ENCODE peak calls at places on chromosomes 4 and X, in six cellular contexts. O, A, M, R, X and F are unnamed samples.

GRCh38 chrX:19794690-19795089 is 92.7 kb downstream of the SH3KBP1 start:
- DNase-seq in O (no peak), A (no peak), M (no peak), R (no peak), X (no peak), F (no peak)

GRCh38 chr4:184548651-184549341 is 74.4 kb upstream of the IRF2 start:
- DNase-seq in O (peak), A (no peak), M (no peak), R (no peak), X (peak), F (no peak)

GRCh38 chrX:40105791-40106676 is 8.3 kb upstream of the BCOR start:
- DNase-seq in O (peak), A (peak), M (no peak), R (peak), X (no peak), F (no peak)

GRCh38 chrX:35890699-35891098 is 28.8 kb upstream of the CFAP47 start:
- DNase-seq in O (peak), A (peak), M (no peak), R (peak), X (peak), F (no peak)

GRCh38 chrX:23616361-23616760 is 50.9 kb upstream of the PRDX4 start:
- DNase-seq in O (no peak), A (peak), M (no peak), R (peak), X (peak), F (no peak)

GRCh38 chr4:150006197-150006596 is 72.0 kb upstream of the DCLK2 start:
- DNase-seq in O (no peak), A (no peak), M (no peak), R (no peak), X (no peak), F (no peak)

GRCh38 chr4:118034061-118034785 is at the start of gene NDST3:
- DNase-seq in O (peak), A (peak), M (no peak), R (no peak), X (peak), F (peak)

GRCh38 chrX:54891573-54891972 is 29.1 kb upstream of the TRO start:
- DNase-seq in O (no peak), A (peak), M (no peak), R (peak), X (peak), F (peak)

GRCh38 chrX:137565921-137566745 is at the start of gene ZIC3:
- DNase-seq in O (peak), A (peak), M (no peak), R (no peak), X (no peak), F (no peak)

GRCh38 chrX:6968231-6968630 is 179.3 kb upstream of the STS start:
- DNase-seq in O (no peak), A (no peak), M (no peak), R (no peak), X (no peak), F (no peak)

GRCh38 chrX:16838202-16839066 is 31.7 kb downstream of the RBBP7 start:
- DNase-seq in O (no peak), A (no peak), M (no peak), R (no peak), X (no peak), F (no peak)

GRCh38 chr4:174554329-174554728 is 32.0 kb upstream of the HPGD start:
- DNase-seq in O (no peak), A (no peak), M (no peak), R (no peak), X (no peak), F (no peak)

GRCh38 chr4:114108869-114109268 is 129.4 kb upstream of the ARSJ start:
- DNase-seq in O (no peak), A (peak), M (peak), R (no peak), X (peak), F (peak)

GRCh38 chr4:91936301-91936700 is 367.5 kb upstream of the GRID2 start:
- DNase-seq in O (no peak), A (no peak), M (no peak), R (no peak), X (no peak), F (no peak)

GRCh38 chr4:107564326-107564725 is 155.7 kb downstream of the PAPSS1 start:
- DNase-seq in O (no peak), A (no peak), M (no peak), R (no peak), X (no peak), F (no peak)

GRCh38 chr4:4426511-4427477 is 39.9 kb downstream of the NSG1 start:
- DNase-seq in O (peak), A (no peak), M (no peak), R (no peak), X (no peak), F (no peak)

GRCh38 chr4:153722036-153722435 is 37.8 kb downstream of the RNF175 start:
- DNase-seq in O (no peak), A (no peak), M (no peak), R (no peak), X (no peak), F (no peak)

GRCh38 chrX:19347916-19348315 is 4.2 kb downstream of the PDHA1 start:
- DNase-seq in O (no peak), A (no peak), M (no peak), R (no peak), X (no peak), F (no peak)

GRCh38 chr4:187619319-187619718 is 376.3 kb upstream of the ZFP42 start:
- DNase-seq in O (no peak), A (no peak), M (no peak), R (no peak), X (no peak), F (no peak)
- TF ChIP-seq RAD21 in O (no peak), A (no peak), M (no peak), R (no peak), X (no peak), F (no peak)

DNA sequence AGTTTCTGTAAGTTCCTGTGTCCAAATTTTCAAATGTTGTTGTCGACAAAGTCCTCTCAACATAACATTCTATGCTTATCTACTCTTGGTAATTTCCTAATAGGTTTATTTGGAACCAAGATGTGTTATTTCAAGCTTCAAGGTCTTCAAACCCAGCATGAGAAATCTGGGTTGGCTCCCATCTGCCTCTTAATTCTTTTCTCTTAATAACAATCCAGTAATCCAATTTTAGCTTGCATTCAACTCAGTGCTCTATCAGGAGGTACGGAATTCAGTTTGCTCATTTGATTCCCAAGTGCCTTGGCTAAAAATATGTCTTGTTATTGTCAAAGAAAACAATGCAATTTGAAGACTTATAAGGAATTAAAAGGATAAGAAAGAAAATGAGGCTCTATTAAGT is 235.5 kb upstream of the MID1 start:
- DNase-seq in O (no peak), A (no peak), M (no peak), R (no peak), X (no peak), F (no peak)
- TF ChIP-seq YY1 in O (no peak), A (no peak), M (no peak), R (no peak), X (no peak), F (no peak)

DNA sequence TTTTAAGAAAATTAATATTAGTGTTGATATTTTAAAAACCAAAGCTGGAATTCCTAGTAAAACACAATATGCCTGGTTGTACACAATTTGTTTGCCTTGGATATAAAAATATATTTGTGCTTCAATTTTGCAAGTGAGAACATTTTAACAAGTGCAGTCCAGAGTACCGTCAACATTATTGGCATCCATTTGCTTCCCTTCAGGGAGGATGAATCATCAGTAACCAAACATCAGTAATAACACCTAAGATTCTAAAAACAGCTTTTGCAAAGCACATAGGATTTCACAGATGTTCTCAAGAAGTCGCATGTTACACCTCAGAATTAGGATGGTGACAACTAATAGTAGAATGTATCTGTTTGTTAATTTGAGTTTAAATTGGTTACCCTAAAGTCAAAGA is 262.6 kb upstream of the BMP3 start:
- DNase-seq in O (no peak), A (no peak), M (no peak), R (no peak), X (no peak), F (no peak)
- TF ChIP-seq RAD21 in O (no peak), A (no peak), M (no peak), R (no peak), X (no peak), F (no peak)

GRCh38 chr4:145909331-145909730 is 29.3 kb downstream of the ZNF827 start:
- DNase-seq in O (peak), A (peak), M (no peak), R (peak), X (no peak), F (no peak)
- TF ChIP-seq YY1 in O (no peak), A (no peak), M (no peak), R (no peak), X (no peak), F (no peak)

GRCh38 chr4:1325176-1325480 is 21.9 kb upstream of the UVSSA start:
- DNase-seq in O (no peak), A (no peak), M (no peak), R (no peak), X (no peak), F (no peak)

GRCh38 chr4:1325681-1326635 is 21.1 kb upstream of the UVSSA start:
- DNase-seq in O (no peak), A (no peak), M (no peak), R (no peak), X (no peak), F (no peak)

GRCh38 chr4:1323280-1323634 is 23.8 kb upstream of the UVSSA start:
- DNase-seq in O (no peak), A (no peak), M (no peak), R (no peak), X (no peak), F (no peak)

GRCh38 chr4:1321946-1322650 is 24.9 kb upstream of the UVSSA start:
- DNase-seq in O (no peak), A (no peak), M (no peak), R (no peak), X (no peak), F (no peak)

DNA sequence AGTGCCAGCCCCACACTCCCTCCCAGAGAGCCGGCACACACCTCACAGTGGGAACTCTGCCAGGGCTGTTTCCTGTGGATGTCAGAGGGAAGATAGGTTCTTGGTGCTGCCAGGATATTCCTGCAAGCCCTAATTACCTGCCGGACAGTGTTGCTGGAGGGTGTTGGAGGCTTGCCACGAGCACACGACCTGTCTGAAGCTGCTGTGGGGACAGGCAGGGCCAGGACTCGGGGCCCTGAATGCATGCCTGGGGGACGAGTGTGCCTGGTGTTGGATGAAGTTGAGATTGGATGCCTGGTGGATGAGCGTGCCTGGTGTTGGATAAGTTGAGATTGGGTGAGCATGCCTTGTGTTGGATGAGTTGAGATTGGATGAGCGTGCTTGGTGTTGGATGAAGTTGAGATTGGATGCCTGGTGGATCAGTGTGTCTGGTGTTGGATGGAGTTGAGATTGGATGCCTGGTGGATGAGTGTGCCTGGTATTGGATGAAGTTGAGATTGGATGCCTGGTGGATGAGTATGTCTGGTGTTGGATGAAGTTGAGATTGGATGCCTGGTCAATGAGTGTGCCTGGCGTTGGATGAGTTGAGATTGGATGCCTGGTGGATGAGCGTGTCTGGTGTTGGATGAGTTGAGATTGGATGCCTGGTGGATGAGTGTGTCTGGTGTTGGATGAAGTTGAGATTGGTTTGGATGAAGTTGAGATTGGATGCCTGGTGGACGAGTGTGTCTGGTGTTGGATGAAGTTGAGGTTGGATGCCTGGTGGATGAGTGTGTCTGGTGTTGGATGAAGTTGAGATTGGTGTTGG is 23.2 kb upstream of the UVSSA start:
- DNase-seq in O (no peak), A (no peak), M (no peak), R (no peak), X (no peak), F (peak)
- TF ChIP-seq RAD21 in O (no peak), A (no peak), M (no peak), R (no peak), X (no peak), F (no peak)

GRCh38 chr4:145734051-145734450 is 54.1 kb downstream of the C4orf51 start:
- DNase-seq in O (no peak), A (no peak), M (no peak), R (no peak), X (no peak), F (no peak)
- TF ChIP-seq YY1 in O (no peak), A (no peak), M (no peak), R (no peak), X (no peak), F (no peak)

GRCh38 chr4:76365636-76366035 is 55.3 kb downstream of the CCDC158 start:
- DNase-seq in O (no peak), A (no peak), M (no peak), R (no peak), X (no peak), F (no peak)

GRCh38 chr4:76366737-76367136 is 54.2 kb downstream of the CCDC158 start:
- DNase-seq in O (no peak), A (no peak), M (no peak), R (no peak), X (no peak), F (no peak)

GRCh38 chr4:76364763-76365162 is 56.2 kb downstream of the CCDC158 start:
- DNase-seq in O (no peak), A (peak), M (no peak), R (no peak), X (no peak), F (no peak)

GRCh38 chr4:76361689-76362412 is 55.3 kb downstream of the STBD1 start:
- DNase-seq in O (no peak), A (no peak), M (no peak), R (no peak), X (no peak), F (no peak)

DNA sequence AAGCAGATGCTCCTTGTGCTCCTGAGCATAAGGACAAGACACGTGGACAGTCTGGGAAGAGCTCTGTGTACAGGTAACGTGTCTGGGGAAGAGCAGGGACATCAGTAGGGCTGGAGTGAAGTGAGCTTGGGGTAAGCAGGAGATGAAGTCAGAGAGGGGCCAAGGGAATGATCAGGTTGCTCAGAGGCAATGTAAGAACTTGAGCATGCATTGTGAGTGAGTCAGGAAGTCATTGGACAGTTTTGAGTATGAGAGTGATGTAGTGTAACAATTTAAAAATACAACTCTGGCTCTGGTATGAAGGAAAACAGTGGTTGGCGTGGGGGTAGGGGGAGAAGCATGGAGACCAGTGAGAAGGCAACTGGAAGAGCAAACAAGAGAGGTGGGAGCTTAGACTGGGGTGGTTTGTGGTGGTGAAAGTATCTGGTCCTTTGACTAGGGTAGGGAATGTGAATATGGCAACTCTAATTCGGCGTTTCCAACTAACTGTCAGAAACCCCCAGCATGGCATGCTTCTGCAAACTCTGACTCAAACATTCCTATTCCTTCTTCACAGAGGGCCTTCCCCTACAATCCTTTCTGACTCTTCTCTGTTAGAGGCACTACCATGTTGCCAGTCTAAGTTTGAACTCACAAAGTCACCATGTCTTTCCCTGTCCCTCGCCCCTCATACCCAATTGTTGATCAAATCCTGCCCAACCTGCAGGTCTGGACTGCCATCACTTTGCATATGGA is 57.2 kb downstream of the STBD1 start:
- DNase-seq in O (no peak), A (no peak), M (no peak), R (no peak), X (no peak), F (no peak)
- TF ChIP-seq RAD21 in O (no peak), A (no peak), M (no peak), R (no peak), X (no peak), F (no peak)

GRCh38 chr4:86927843-86928395 is 6.9 kb upstream of the AFF1 start:
- DNase-seq in O (no peak), A (no peak), M (no peak), R (no peak), X (peak), F (no peak)
- TF ChIP-seq YY1 in O (no peak), A (no peak), M (no peak), R (no peak), X (no peak), F (no peak)

DNA sequence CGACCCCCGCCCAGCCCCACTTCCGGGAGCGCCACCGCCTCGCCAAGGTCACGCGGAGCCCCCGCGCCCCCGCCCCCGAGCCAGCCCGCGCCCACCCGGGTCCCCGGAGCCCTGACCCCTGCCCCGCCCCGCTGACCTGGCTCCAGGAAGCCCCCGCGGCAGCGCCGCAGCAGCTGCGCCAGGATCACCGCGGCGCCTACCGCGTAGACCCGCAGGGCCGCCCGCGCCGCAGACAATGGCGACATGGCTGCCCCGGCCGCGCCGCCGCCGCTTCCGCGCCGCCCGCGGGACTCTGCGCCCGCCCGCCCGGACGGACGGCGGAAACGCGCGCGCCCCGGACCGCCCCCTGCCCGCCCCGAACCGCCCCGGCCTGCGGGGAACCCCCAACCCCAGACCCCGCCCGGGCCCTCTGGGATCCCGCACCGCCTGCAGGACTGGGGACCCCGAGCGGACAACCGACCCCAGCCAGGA is at the start of the genes DHRSX and ZBED1:
- DNase-seq in O (peak), A (peak), M (no peak), R (peak), X (no peak), F (no peak)
- TF ChIP-seq RAD21 in O (no peak), A (no peak), M (no peak), R (no peak), X (no peak), F (no peak)

GRCh38 chrX:537156-537555 is 93.4 kb upstream of the SHOX start:
- DNase-seq in O (no peak), A (no peak), M (no peak), R (no peak), X (no peak), F (no peak)

GRCh38 chrX:534804-535203 is 95.8 kb upstream of the SHOX start:
- DNase-seq in O (no peak), A (no peak), M (no peak), R (no peak), X (no peak), F (no peak)

GRCh38 chrX:536616-537015 is 94.0 kb upstream of the SHOX start:
- DNase-seq in O (no peak), A (no peak), M (no peak), R (no peak), X (no peak), F (no peak)

GRCh38 chrX:542179-542578 is 88.4 kb upstream of the SHOX start:
- DNase-seq in O (no peak), A (no peak), M (no peak), R (peak), X (no peak), F (no peak)

GRCh38 chrX:538311-538710 is 92.3 kb upstream of the SHOX start:
- DNase-seq in O (no peak), A (no peak), M (no peak), R (no peak), X (no peak), F (peak)
- TF ChIP-seq YY1 in O (no peak), A (no peak), M (no peak), R (no peak), X (no peak), F (no peak)